ENCODE peak calls at places on chromosomes 12 and 14, in six cellular contexts. B is mammary epithelial cell; U is T-cell; J is A172; C is iris pigment epithelial cell; X is activated CD8-positive, alpha-beta memory T cell treated with anti-CD3 and anti-CD28 coated beads for 4 hours. Q is an unnamed sample.
A peak's percentile ranks its signal among the peaks of the same experiment; 100 is the strongest.

GRCh38 chr14:85319998-85320397 is 209.9 kb upstream of the FLRT2 start:
- DNase-seq in X (no peak), J (peak; percentile 5), U (no peak), B (peak; percentile 78), C (peak; percentile 84), Q (no peak)

GRCh38 chr12:107748472-107748871 is 12.5 kb downstream of the PRDM4 start:
- DNase-seq in B (peak; percentile 68), X (no peak), J (peak; percentile 69), U (no peak), C (peak; percentile 87), Q (no peak)

GRCh38 chr14:21309238-21309636 is 29.4 kb downstream of the RPGRIP1 start:
- DNase-seq in C (no peak), J (no peak), B (no peak), X (no peak), U (no peak), Q (no peak)

GRCh38 chr12:21308785-21309184 is 25.9 kb downstream of the SLCO1A2 start:
- DNase-seq in B (no peak), U (no peak), C (no peak), X (no peak), J (no peak), Q (no peak)

GRCh38 chr12:76942276-76942675 is 63.5 kb upstream of the CSRP2 start:
- DNase-seq in J (peak; percentile 31), U (no peak), B (peak; percentile 17), X (no peak), C (peak; percentile 23), Q (no peak)

GRCh38 chr12:115199831-115200230 is 515.9 kb upstream of the TBX3 start:
- DNase-seq in B (no peak), U (no peak), X (no peak), J (no peak), C (peak; percentile 78), Q (no peak)

GRCh38 chr12:53049582-53050318 is at the start of gene TNS2:
- DNase-seq in X (no peak), C (peak; percentile 37), U (no peak), J (peak; percentile 74), B (no peak), Q (no peak)

GRCh38 chr12:12913626-12914388 is 22.4 kb downstream of the GPRC5A start:
- DNase-seq in C (no peak), B (no peak), X (no peak), U (no peak), J (no peak), Q (no peak)

GRCh38 chr14:57831981-57832380 is 33.9 kb downstream of the SLC35F4 start:
- DNase-seq in J (no peak), U (no peak), X (no peak), B (no peak), C (peak; percentile 21), Q (no peak)

GRCh38 chr12:104866286-104866685 is 91.8 kb downstream of the SLC41A2 start:
- DNase-seq in J (no peak), U (no peak), B (peak; percentile 57), C (peak; percentile 93), X (no peak), Q (no peak)

GRCh38 chr12:88650715-88651114 is 70.4 kb upstream of the KITLG start:
- DNase-seq in B (peak; percentile 75), J (no peak), U (no peak), C (peak; percentile 77), X (no peak), Q (no peak)

GRCh38 chr12:92034858-92035401 is 110.7 kb downstream of the BTG1 start:
- DNase-seq in B (peak; percentile 99), U (peak; percentile 44), J (peak; percentile 16), X (peak; percentile 8), C (peak; percentile 82), Q (peak; percentile 41)

GRCh38 chr12:114662512-114663177 is 21.3 kb downstream of the TBX3 start:
- DNase-seq in J (peak; percentile 77), X (peak; percentile 16), B (peak; percentile 78), U (peak; percentile 17), C (peak; percentile 85), Q (peak; percentile 30)

GRCh38 chr12:113196996-113197395 is 11.5 kb downstream of the RITA1 start:
- DNase-seq in J (peak; percentile 81), X (peak; percentile 25), B (peak; percentile 63), C (peak; percentile 82), U (no peak), Q (peak; percentile 34)

GRCh38 chr12:93832126-93832525 is 155.0 kb downstream of the CRADD start:
- DNase-seq in B (no peak), C (no peak), U (no peak), X (no peak), J (no peak), Q (no peak)

GRCh38 chr12:48043771-48044170 is 39.5 kb upstream of the COL2A1 start:
- DNase-seq in X (no peak), U (no peak), B (no peak), C (no peak), J (no peak), Q (no peak)

GRCh38 chr12:124674937-124675336 is 107.5 kb upstream of the NCOR2 start:
- DNase-seq in X (no peak), B (no peak), J (no peak), U (no peak), C (no peak), Q (no peak)

GRCh38 chr12:25065035-25065434 is 116.1 kb upstream of the BCAT1 start:
- DNase-seq in X (no peak), B (no peak), C (no peak), J (no peak), U (no peak), Q (no peak)